ENCODE peak calls at places on chromosomes 4 and X, in six cellular contexts. One of them, this sample, is unnamed.

GRCh38 chr4:82851902-82852750 is 38.8 kb downstream of the SEC31A start:
- DNase-seq in H1: no peak
- DNase-seq in neuronal stem cell: peak; percentile 12
- DNase-seq in IMR-90: peak; percentile 49
- DNase-seq in H9: no peak
- DNase-seq in trophoblast cell: peak; percentile 39
- DNase-seq in this sample: peak; percentile 67

GRCh38 chr4:113707013-113707412 is 54.5 kb downstream of the CAMK2D start:
- DNase-seq in H1: no peak
- DNase-seq in neuronal stem cell: no peak
- DNase-seq in IMR-90: peak; percentile 74
- DNase-seq in H9: no peak
- DNase-seq in trophoblast cell: no peak
- DNase-seq in this sample: no peak

GRCh38 chr4:40199999-40200880 is 3.4 kb downstream of the RHOH start:
- DNase-seq in H1: no peak
- DNase-seq in neuronal stem cell: no peak
- DNase-seq in IMR-90: peak; percentile 23
- DNase-seq in H9: no peak
- DNase-seq in trophoblast cell: peak; percentile 65
- DNase-seq in this sample: peak; percentile 61

GRCh38 chrX:7264399-7264798 is 116.4 kb upstream of the PUDP start:
- DNase-seq in H1: no peak
- DNase-seq in neuronal stem cell: no peak
- DNase-seq in IMR-90: no peak
- DNase-seq in H9: no peak
- DNase-seq in trophoblast cell: no peak
- DNase-seq in this sample: no peak

GRCh38 chr4:84530871-84531270 is 31.8 kb upstream of the NKX6-1 start:
- DNase-seq in H1: no peak
- DNase-seq in neuronal stem cell: no peak
- DNase-seq in IMR-90: peak; percentile 19
- DNase-seq in H9: no peak
- DNase-seq in trophoblast cell: peak; percentile 20
- DNase-seq in this sample: peak; percentile 16

GRCh38 chr4:151169223-151169622 is 69.8 kb downstream of the RPS3A start:
- DNase-seq in H1: no peak
- DNase-seq in neuronal stem cell: peak; percentile 14
- DNase-seq in IMR-90: peak; percentile 99
- DNase-seq in H9: no peak
- DNase-seq in trophoblast cell: no peak
- DNase-seq in this sample: peak; percentile 97

GRCh38 chr4:78647272-78647671 is 95.7 kb downstream of the ANXA3 start:
- DNase-seq in H1: no peak
- DNase-seq in neuronal stem cell: no peak
- DNase-seq in IMR-90: no peak
- DNase-seq in H9: no peak
- DNase-seq in trophoblast cell: no peak
- DNase-seq in this sample: no peak

GRCh38 chr4:140567722-140568121 is 1.0 kb downstream of the UCP1 start:
- DNase-seq in H1: peak; percentile 55
- DNase-seq in neuronal stem cell: peak; percentile 12
- DNase-seq in IMR-90: no peak
- DNase-seq in H9: peak; percentile 46
- DNase-seq in trophoblast cell: peak; percentile 33
- DNase-seq in this sample: peak; percentile 8

GRCh38 chrX:10393899-10394298 is 226.5 kb downstream of the MID1 start:
- DNase-seq in H1: no peak
- DNase-seq in neuronal stem cell: no peak
- DNase-seq in IMR-90: peak; percentile 10
- DNase-seq in H9: no peak
- DNase-seq in trophoblast cell: no peak
- DNase-seq in this sample: no peak

GRCh38 chrX:97563531-97564133 is 679.9 kb downstream of the RPA4 start:
- DNase-seq in H1: no peak
- DNase-seq in neuronal stem cell: no peak
- DNase-seq in IMR-90: peak; percentile 71
- DNase-seq in H9: no peak
- DNase-seq in trophoblast cell: peak; percentile 17
- DNase-seq in this sample: peak; percentile 72

GRCh38 chr4:37601527-37601926 is 84.6 kb downstream of the RELL1 start:
- DNase-seq in H1: no peak
- DNase-seq in neuronal stem cell: no peak
- DNase-seq in IMR-90: peak; percentile 56
- DNase-seq in H9: no peak
- DNase-seq in trophoblast cell: peak; percentile 94
- DNase-seq in this sample: peak; percentile 66

GRCh38 chr4:26522478-26522877 is 32.2 kb upstream of the CCKAR start:
- DNase-seq in H1: no peak
- DNase-seq in neuronal stem cell: no peak
- DNase-seq in IMR-90: peak; percentile 70
- DNase-seq in H9: no peak
- DNase-seq in trophoblast cell: peak; percentile 34
- DNase-seq in this sample: no peak

GRCh38 chr4:79141530-79141929 is 184.3 kb downstream of the NAA11 start:
- DNase-seq in H1: peak; percentile 46
- DNase-seq in neuronal stem cell: peak; percentile 27
- DNase-seq in IMR-90: peak; percentile 1
- DNase-seq in H9: peak; percentile 68
- DNase-seq in trophoblast cell: peak; percentile 6
- DNase-seq in this sample: peak; percentile 17

GRCh38 chrX:83966347-83966746 is 105.4 kb downstream of the CYLC1 start:
- DNase-seq in H1: no peak
- DNase-seq in neuronal stem cell: no peak
- DNase-seq in IMR-90: no peak
- DNase-seq in H9: no peak
- DNase-seq in trophoblast cell: no peak
- DNase-seq in this sample: no peak

GRCh38 chr4:135050086-135050717 is 848.6 kb upstream of the PABPC4L start:
- DNase-seq in H1: no peak
- DNase-seq in neuronal stem cell: no peak
- DNase-seq in IMR-90: no peak
- DNase-seq in H9: no peak
- DNase-seq in trophoblast cell: no peak
- DNase-seq in this sample: no peak

GRCh38 chr4:3226944-3227343 is 22.0 kb upstream of the MSANTD1 start:
- DNase-seq in H1: no peak
- DNase-seq in neuronal stem cell: no peak
- DNase-seq in IMR-90: no peak
- DNase-seq in H9: no peak
- DNase-seq in trophoblast cell: no peak
- DNase-seq in this sample: no peak

GRCh38 chr4:82667761-82668505 is 106.1 kb upstream of the TMEM150C start:
- DNase-seq in H1: no peak
- DNase-seq in neuronal stem cell: peak; percentile 14
- DNase-seq in IMR-90: no peak
- DNase-seq in H9: no peak
- DNase-seq in trophoblast cell: no peak
- DNase-seq in this sample: no peak

GRCh38 chrX:127313638-127314037 is 494.1 kb downstream of the PRR32 start:
- DNase-seq in H1: no peak
- DNase-seq in neuronal stem cell: no peak
- DNase-seq in IMR-90: no peak
- DNase-seq in H9: no peak
- DNase-seq in trophoblast cell: no peak
- DNase-seq in this sample: no peak

GRCh38 chr4:119518230-119518892 is 110.2 kb downstream of the PDE5A start:
- DNase-seq in H1: no peak
- DNase-seq in neuronal stem cell: no peak
- DNase-seq in IMR-90: no peak
- DNase-seq in H9: no peak
- DNase-seq in trophoblast cell: no peak
- DNase-seq in this sample: no peak

GRCh38 chr4:183300070-183300469 is 20.0 kb downstream of the CLDN22 start:
- DNase-seq in H1: no peak
- DNase-seq in neuronal stem cell: no peak
- DNase-seq in IMR-90: peak; percentile 75
- DNase-seq in H9: no peak
- DNase-seq in trophoblast cell: no peak
- DNase-seq in this sample: peak; percentile 35

GRCh38 chr4:7470111-7470510 is 35.4 kb upstream of the PSAPL1 start:
- DNase-seq in H1: no peak
- DNase-seq in neuronal stem cell: no peak
- DNase-seq in IMR-90: no peak
- DNase-seq in H9: no peak
- DNase-seq in trophoblast cell: no peak
- DNase-seq in this sample: no peak

GRCh38 chrX:120575379-120576114 is 14.8 kb upstream of the CUL4B start:
- DNase-seq in H1: no peak
- DNase-seq in neuronal stem cell: no peak
- DNase-seq in IMR-90: no peak
- DNase-seq in H9: peak; percentile 40
- DNase-seq in trophoblast cell: peak; percentile 44
- DNase-seq in this sample: no peak

GRCh38 chr4:73012673-73013072 is 56.8 kb downstream of the COX18 start:
- DNase-seq in H1: no peak
- DNase-seq in neuronal stem cell: no peak
- DNase-seq in IMR-90: no peak
- DNase-seq in H9: no peak
- DNase-seq in trophoblast cell: no peak
- DNase-seq in this sample: no peak

GRCh38 chr4:121827851-121828250 is 4.2 kb upstream of the CCNA2 start:
- DNase-seq in H1: no peak
- DNase-seq in neuronal stem cell: no peak
- DNase-seq in IMR-90: peak; percentile 64
- DNase-seq in H9: no peak
- DNase-seq in trophoblast cell: peak; percentile 20
- DNase-seq in this sample: no peak

GRCh38 chr4:26484032-26484515 is 6.2 kb downstream of the CCKAR start:
- DNase-seq in H1: no peak
- DNase-seq in neuronal stem cell: no peak
- DNase-seq in IMR-90: peak; percentile 35
- DNase-seq in H9: no peak
- DNase-seq in trophoblast cell: no peak
- DNase-seq in this sample: peak; percentile 60

GRCh38 chrX:57680160-57680559 is at the start of gene NLRP2B:
- DNase-seq in H1: no peak
- DNase-seq in neuronal stem cell: no peak
- DNase-seq in IMR-90: no peak
- DNase-seq in H9: no peak
- DNase-seq in trophoblast cell: no peak
- DNase-seq in this sample: no peak

GRCh38 chr4:74032064-74032463 is 6.4 kb downstream of the CXCL3 start:
- DNase-seq in H1: no peak
- DNase-seq in neuronal stem cell: no peak
- DNase-seq in IMR-90: peak; percentile 35
- DNase-seq in H9: no peak
- DNase-seq in trophoblast cell: no peak
- DNase-seq in this sample: peak; percentile 18

GRCh38 chr4:23789765-23790164 is 100.1 kb downstream of the PPARGC1A start:
- DNase-seq in H1: no peak
- DNase-seq in neuronal stem cell: no peak
- DNase-seq in IMR-90: peak; percentile 79
- DNase-seq in H9: no peak
- DNase-seq in trophoblast cell: peak; percentile 70
- DNase-seq in this sample: peak; percentile 80

GRCh38 chr4:115841873-115842272 is 728.5 kb upstream of the NDST4 start:
- DNase-seq in H1: no peak
- DNase-seq in neuronal stem cell: no peak
- DNase-seq in IMR-90: no peak
- DNase-seq in H9: no peak
- DNase-seq in trophoblast cell: no peak
- DNase-seq in this sample: no peak

GRCh38 chrX:154135458-154136229 is 8.4 kb upstream of the OPN1LW start:
- DNase-seq in H1: no peak
- DNase-seq in neuronal stem cell: no peak
- DNase-seq in IMR-90: no peak
- DNase-seq in H9: no peak
- DNase-seq in trophoblast cell: no peak
- DNase-seq in this sample: no peak

DNA sequence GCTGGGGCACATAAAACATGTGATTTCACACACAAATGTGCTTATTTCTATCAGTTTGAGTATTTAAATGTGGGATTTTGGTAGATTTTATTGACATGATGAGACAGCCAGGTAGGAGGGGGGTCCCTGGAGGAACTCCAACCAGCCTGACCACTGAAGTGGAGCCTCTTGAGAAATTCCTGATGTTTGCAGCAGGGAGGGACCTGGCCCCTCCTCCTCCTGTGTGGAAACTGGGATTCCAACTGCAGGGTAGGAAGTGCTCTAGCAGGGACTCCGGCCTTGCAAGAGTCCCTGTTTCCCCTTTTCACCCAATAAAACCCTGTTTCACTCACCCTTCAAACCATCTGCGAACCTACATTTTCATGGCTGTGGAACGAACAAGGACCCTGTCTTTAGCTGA is 2224.0 kb upstream of the AGA start:
- DNase-seq in H1: no peak
- DNase-seq in neuronal stem cell: no peak
- DNase-seq in IMR-90: no peak
- DNase-seq in H9: peak; percentile 41
- DNase-seq in trophoblast cell: no peak
- DNase-seq in this sample: no peak
- H4K91ac ChIP-seq in H1: no peak overlapping the region
- H4K91ac ChIP-seq in neuronal stem cell: no peak overlapping the region
- H4K91ac ChIP-seq in IMR-90: no peak overlapping the region
- H4K91ac ChIP-seq in H9: no peak overlapping the region
- H4K91ac ChIP-seq in trophoblast cell: no peak overlapping the region
- H4K91ac ChIP-seq in this sample: no peak overlapping the region

DNA sequence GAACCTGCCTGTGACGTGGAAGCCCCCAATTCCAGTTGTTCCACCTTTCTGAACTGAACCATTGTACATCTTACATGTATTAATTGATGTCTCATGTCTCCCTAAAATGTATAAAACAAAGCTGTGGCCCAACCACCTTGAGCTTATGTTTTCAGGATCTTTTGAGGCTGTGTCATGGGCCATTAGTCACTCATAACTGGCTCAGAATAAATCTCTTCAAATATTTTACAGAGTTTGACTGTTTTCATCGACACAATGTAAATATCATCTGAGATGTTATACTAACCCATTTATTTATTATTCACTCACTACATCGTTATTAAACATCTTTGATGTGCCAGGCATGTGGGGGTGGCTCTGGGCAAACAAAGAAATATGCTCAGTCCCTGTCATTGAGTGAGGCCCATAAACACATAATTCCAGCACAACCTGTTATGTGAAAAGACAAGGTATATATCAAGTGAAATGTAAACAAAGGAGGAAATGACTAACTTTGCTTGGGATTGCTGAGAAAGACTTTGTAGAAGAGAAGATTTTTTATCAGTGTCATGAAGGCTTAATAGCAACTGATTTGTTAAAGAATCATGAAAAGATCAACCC is 34.5 kb upstream of the PPM1K start:
- DNase-seq in H1: peak; percentile 1
- DNase-seq in neuronal stem cell: no peak
- DNase-seq in IMR-90: no peak
- DNase-seq in H9: no peak
- DNase-seq in trophoblast cell: peak; percentile 17
- DNase-seq in this sample: no peak
- H4K8ac ChIP-seq in H1: no peak overlapping the region
- H4K8ac ChIP-seq in neuronal stem cell: no peak overlapping the region
- H4K8ac ChIP-seq in IMR-90: no peak overlapping the region
- H4K8ac ChIP-seq in H9: no peak overlapping the region
- H4K8ac ChIP-seq in trophoblast cell: no peak overlapping the region
- H4K8ac ChIP-seq in this sample: no peak overlapping the region

GRCh38 chr4:90616711-90617110 is 489.5 kb downstream of the CCSER1 start:
- DNase-seq in H1: no peak
- DNase-seq in neuronal stem cell: no peak
- DNase-seq in IMR-90: no peak
- DNase-seq in H9: no peak
- DNase-seq in trophoblast cell: no peak
- DNase-seq in this sample: no peak
- H4K91ac ChIP-seq in H1: no peak overlapping the region
- H4K91ac ChIP-seq in neuronal stem cell: no peak overlapping the region
- H4K91ac ChIP-seq in IMR-90: no peak overlapping the region
- H4K91ac ChIP-seq in H9: no peak overlapping the region
- H4K91ac ChIP-seq in trophoblast cell: no peak overlapping the region
- H4K91ac ChIP-seq in this sample: no peak overlapping the region

GRCh38 chrX:129905787-129906580 is at the start of gene UTP14A:
- DNase-seq in H1: peak; percentile 78
- DNase-seq in neuronal stem cell: peak; percentile 69
- DNase-seq in IMR-90: peak; percentile 90
- DNase-seq in H9: peak; percentile 87
- DNase-seq in trophoblast cell: peak; percentile 87
- DNase-seq in this sample: peak; percentile 94
- H4K8ac ChIP-seq in H1: peak within 1 kb of the TSS; percentile 81
- H4K8ac ChIP-seq in neuronal stem cell: peak within 1 kb of the TSS; percentile 92
- H4K8ac ChIP-seq in IMR-90: peak within 1 kb of the TSS; percentile 74
- H4K8ac ChIP-seq in H9: no peak within 1 kb of the TSS
- H4K8ac ChIP-seq in trophoblast cell: peak within 1 kb of the TSS; percentile 64
- H4K8ac ChIP-seq in this sample: peak within 1 kb of the TSS; percentile 88

This sample was measured in mesenchymal stem cell.